ENCODE peak calls at places on chromosomes 7 and 10, in eight cellular contexts. H is dorsolateral prefrontal cortex, O is neural crest cell, E is cardiac muscle cell, R is GM23338, W is endothelial cell, K is brain microvascular endothelial cell, J is transverse colon. N is an unnamed sample.

GRCh38 chr10:3978762-3979161 is 193.8 kb upstream of the KLF6 start:
- DNase-seq in O (no peak), K (no peak), R (no peak), J (no peak), E (no peak), H (no peak), W (no peak), N (no peak)

GRCh38 chr7:36070230-36070629 is 82.8 kb upstream of the EEPD1 start:
- DNase-seq in H (no peak), K (no peak), O (no peak), E (no peak), R (no peak), J (no peak), W (no peak), N (no peak)

GRCh38 chr10:104300736-104301292 is 31.8 kb downstream of the GSTO2 start:
- DNase-seq in R (no peak), E (no peak), W (no peak), J (peak; percentile 65), O (no peak), H (peak; percentile 42), K (peak; percentile 97), N (no peak)

GRCh38 chr7:112828696-112829095 is 38.5 kb upstream of the TMEM168 start:
- DNase-seq in J (no peak), K (no peak), R (no peak), O (no peak), E (no peak), H (no peak), W (no peak), N (no peak)

GRCh38 chr7:159105845-159106614 is 38.6 kb downstream of the VIPR2 start:
- DNase-seq in W (no peak), R (peak; percentile 43), E (no peak), K (no peak), O (no peak), J (peak; percentile 3), H (no peak), N (no peak)

GRCh38 chr10:4241724-4242345 is 456.8 kb upstream of the KLF6 start:
- DNase-seq in J (no peak), H (no peak), R (peak; percentile 41), K (peak; percentile 100), W (peak; percentile 18), E (peak; percentile 44), O (peak; percentile 18), N (no peak)

GRCh38 chr7:46859963-46860475 is 721.9 kb downstream of the TNS3 start:
- DNase-seq in R (no peak), H (no peak), K (no peak), J (no peak), O (no peak), W (no peak), E (no peak), N (no peak)

GRCh38 chr7:54877683-54878082 is 118.7 kb upstream of the SEC61G start:
- DNase-seq in H (no peak), E (no peak), J (no peak), R (peak; percentile 19), K (no peak), O (no peak), W (no peak), N (no peak)

GRCh38 chr10:48531486-48531885 is 73.4 kb downstream of the ARHGAP22 start:
- DNase-seq in K (no peak), E (no peak), W (no peak), J (no peak), H (no peak), O (no peak), R (no peak), N (no peak)

GRCh38 chr7:108181073-108181985 is 51.2 kb upstream of the LAMB4 start:
- DNase-seq in W (no peak), R (peak; percentile 92), J (no peak), H (no peak), O (peak; percentile 39), K (peak; percentile 14), E (peak; percentile 51), N (no peak)

GRCh38 chr7:127504715-127505114 is 80.7 kb downstream of the GCC1 start:
- DNase-seq in E (peak; percentile 23), W (peak; percentile 15), R (peak; percentile 82), H (no peak), J (peak; percentile 12), O (peak; percentile 2), K (no peak), N (no peak)

GRCh38 chr7:33961948-33962347 is 56.6 kb downstream of the BMPER start:
- DNase-seq in K (no peak), R (no peak), E (no peak), H (no peak), J (no peak), O (no peak), W (no peak), N (no peak)

GRCh38 chr7:16583834-16584233 is 57.2 kb downstream of the LRRC72 start:
- DNase-seq in W (no peak), J (no peak), K (no peak), O (no peak), E (no peak), R (no peak), H (no peak), N (no peak)

GRCh38 chr10:126133906-126134703 is 237.7 kb downstream of the FANK1 start:
- DNase-seq in R (no peak), W (no peak), K (peak; percentile 46), H (no peak), O (no peak), E (no peak), J (no peak), N (no peak)

GRCh38 chr10:132281915-132282666 is 25.7 kb downstream of the STK32C start:
- DNase-seq in R (peak; percentile 32), O (no peak), W (no peak), E (no peak), H (no peak), K (no peak), J (no peak), N (no peak)

GRCh38 chr7:104584620-104585019 is 256.2 kb downstream of the LHFPL3 start:
- DNase-seq in R (no peak), O (no peak), K (no peak), W (no peak), E (no peak), H (no peak), J (no peak), N (no peak)

DNA sequence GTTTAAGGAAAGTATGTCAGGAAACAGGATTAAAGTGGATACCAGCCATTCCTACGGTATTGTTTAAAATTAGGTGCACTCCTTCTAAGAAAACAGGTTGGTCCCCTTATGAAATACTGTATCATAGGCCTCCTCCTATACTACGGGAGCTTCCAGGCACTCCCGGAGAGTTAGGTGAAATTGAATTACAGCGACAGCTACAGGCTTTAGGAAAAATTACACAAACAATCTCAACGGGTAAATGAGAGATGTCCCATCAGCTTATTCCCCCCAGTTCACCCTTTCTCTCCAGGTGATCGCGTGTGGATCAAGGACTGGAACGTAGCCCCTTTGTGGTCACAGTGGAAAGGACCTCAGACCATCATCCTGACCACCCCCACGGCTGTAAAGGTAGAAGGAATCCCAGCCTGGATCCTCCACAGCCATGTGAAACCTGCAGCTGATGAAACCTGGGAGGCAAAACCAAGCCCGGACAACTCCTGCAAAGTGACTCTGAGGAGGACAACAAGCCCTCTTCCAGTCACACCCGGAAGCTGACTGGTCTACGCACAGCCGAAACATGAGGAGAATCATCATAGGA is 25.1 kb upstream of the GHITM start:
- DNase-seq in W (no peak), R (peak; percentile 67), E (peak; percentile 17), O (no peak), K (no peak), H (no peak), J (no peak), N (no peak)
- TF ChIP-seq CTCF in W (no peak), R (peak; percentile 51), E (peak; percentile 40), O (peak; percentile 49), K (peak; percentile 30), H (no peak), J (peak; percentile 19), N (peak; percentile 57)

GRCh38 chr10:93547522-93547921 is 18.9 kb upstream of the FFAR4 start:
- DNase-seq in K (no peak), W (no peak), E (no peak), O (no peak), H (no peak), R (no peak), J (no peak), N (no peak)

GRCh38 chr10:93541402-93542357 is 24.8 kb upstream of the FFAR4 start:
- DNase-seq in E (peak; percentile 63), K (peak; percentile 27), H (no peak), W (peak; percentile 72), R (peak; percentile 76), J (peak; percentile 66), O (peak; percentile 51), N (no peak)

GRCh38 chr10:93542358-93542791 is 24.1 kb upstream of the FFAR4 start:
- DNase-seq in W (peak; percentile 25), K (no peak), R (no peak), H (no peak), O (no peak), J (peak; percentile 80), E (peak; percentile 90), N (no peak)
- TF ChIP-seq CTCF in W (peak; percentile 17), K (no peak), R (no peak), H (no peak), O (no peak), J (no peak), E (no peak), N (peak; percentile 18)

DNA sequence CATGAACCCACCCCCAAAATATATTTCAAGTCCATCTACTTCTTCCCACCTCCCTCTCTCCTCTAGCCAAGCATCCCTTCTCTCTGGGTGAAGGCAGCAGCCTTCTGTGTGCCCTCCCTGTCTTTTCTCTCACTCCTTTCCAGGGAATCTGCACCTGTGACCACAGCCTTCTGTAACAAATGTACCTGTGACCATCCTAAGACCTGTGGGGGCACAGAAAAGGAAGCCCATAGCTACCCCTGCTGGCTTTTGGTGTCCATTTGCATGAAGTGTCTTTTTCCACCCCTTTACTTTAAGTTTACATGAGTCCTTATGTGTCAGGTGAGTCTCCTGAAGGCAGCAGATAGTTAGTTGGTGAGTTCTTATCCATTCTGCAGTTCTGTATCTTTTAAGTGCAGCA is 2.0 kb upstream of the TBXAS1 start:
- DNase-seq in O (no peak), H (no peak), E (no peak), W (no peak), R (peak; percentile 46), J (no peak), K (no peak), N (no peak)
- TF ChIP-seq CTCF in O (no peak), H (no peak), E (no peak), W (no peak), R (peak; percentile 41), J (no peak), K (peak; percentile 28), N (no peak)

GRCh38 chr10:45526309-45526708 is 146.3 kb downstream of the ZFAND4 start:
- DNase-seq in W (no peak), O (no peak), R (no peak), K (no peak), H (no peak), E (no peak), J (no peak), N (no peak)

GRCh38 chr10:45518741-45519140 is 144.7 kb downstream of the ALOX5 start:
- DNase-seq in K (no peak), E (no peak), H (no peak), W (no peak), O (no peak), R (no peak), J (no peak), N (no peak)

GRCh38 chr10:45515630-45516029 is 141.6 kb downstream of the ALOX5 start:
- DNase-seq in W (no peak), K (no peak), J (no peak), O (no peak), E (no peak), H (no peak), R (peak; percentile 11), N (no peak)

GRCh38 chr10:45514283-45515270 is 140.6 kb downstream of the ALOX5 start:
- DNase-seq in R (peak; percentile 55), O (no peak), E (no peak), W (peak; percentile 47), J (no peak), K (no peak), H (peak; percentile 35), N (no peak)

GRCh38 chr10:45520476-45520875 is 146.5 kb downstream of the ALOX5 start:
- DNase-seq in K (no peak), E (no peak), H (no peak), R (peak; percentile 41), J (no peak), O (no peak), W (no peak), N (no peak)
- TF ChIP-seq CTCF in K (no peak), E (no peak), H (no peak), R (peak; percentile 25), J (no peak), O (no peak), W (no peak), N (no peak)

N was measured in type B pancreatic cell.